ENCODE peak calls at places on chromosomes 5 and 9, in nine cellular contexts. W, D, S, V, G, E, P, J and X are unnamed samples.

GRCh38 chr9:117494401-117495130 is 79.7 kb upstream of the ASTN2 start:
- DNase-seq in J (no peak), V (no peak), D (no peak), E (no peak), G (no peak), W (no peak), P (no peak), S (no peak), X (peak; percentile 13)

GRCh38 chr5:151141535-151141934 is 16.0 kb downstream of the ANXA6 start:
- DNase-seq in W (peak; percentile 24), G (no peak), D (no peak), V (no peak), P (no peak), E (no peak), S (peak; percentile 64), J (no peak), X (peak; percentile 39)

GRCh38 chr5:56588636-56589485 is 226.5 kb upstream of the MAP3K1 start:
- DNase-seq in W (peak; percentile 29), S (peak; percentile 86), P (no peak), E (no peak), V (no peak), G (no peak), D (no peak), J (peak; percentile 53), X (no peak)

GRCh38 chr9:133935328-133936040 is 56.6 kb downstream of the VAV2 start:
- DNase-seq in S (peak; percentile 84), J (peak; percentile 57), V (no peak), P (no peak), G (no peak), D (no peak), E (no peak), W (peak; percentile 63), X (peak; percentile 88)

GRCh38 chr9:131216806-131217205 is 59.5 kb downstream of the FAM78A start:
- DNase-seq in D (no peak), W (no peak), G (no peak), E (no peak), P (no peak), S (no peak), V (no peak), J (no peak), X (no peak)

GRCh38 chr5:10645146-10645545 is 81.3 kb downstream of the ANKRD33B start:
- DNase-seq in D (no peak), V (no peak), W (no peak), G (no peak), S (no peak), E (no peak), J (no peak), P (no peak), X (no peak)

GRCh38 chr9:69535911-69536310 is 136.3 kb downstream of the APBA1 start:
- DNase-seq in J (no peak), W (no peak), P (no peak), G (no peak), V (no peak), S (no peak), E (no peak), D (no peak), X (no peak)

GRCh38 chr5:41414598-41414997 is 95.8 kb downstream of the PLCXD3 start:
- DNase-seq in W (no peak), G (no peak), D (peak; percentile 80), P (peak; percentile 89), S (no peak), V (no peak), E (peak; percentile 67), J (peak; percentile 30), X (peak; percentile 88)

GRCh38 chr5:132417889-132418432 is 48.5 kb downstream of the SLC22A5 start:
- DNase-seq in D (no peak), S (no peak), J (no peak), G (no peak), P (no peak), W (no peak), E (no peak), V (no peak), X (no peak)

GRCh38 chr9:133352635-133353340 is 3.5 kb downstream of the SURF1 start:
- DNase-seq in V (no peak), E (no peak), S (no peak), G (peak; percentile 14), D (no peak), J (no peak), W (no peak), P (no peak), X (no peak)

GRCh38 chr9:7273575-7273974 is 515.8 kb downstream of the KDM4C start:
- DNase-seq in S (peak; percentile 32), E (no peak), W (no peak), D (peak; percentile 29), V (no peak), P (no peak), G (peak; percentile 27), J (no peak), X (no peak)

GRCh38 chr9:92483896-92484545 is 1.7 kb upstream of the ASPN start:
- DNase-seq in V (no peak), S (no peak), P (peak; percentile 37), G (peak; percentile 54), J (no peak), W (no peak), E (no peak), D (no peak), X (peak; percentile 31)

GRCh38 chr9:92481029-92481633 is 1.2 kb downstream of the ASPN start:
- DNase-seq in J (no peak), P (peak; percentile 71), D (no peak), S (no peak), G (peak; percentile 23), E (no peak), W (no peak), V (no peak), X (peak; percentile 27)

GRCh38 chr9:92482336-92482735 is at the start of gene ASPN:
- DNase-seq in P (no peak), G (peak; percentile 27), W (no peak), S (no peak), E (no peak), J (no peak), V (no peak), D (no peak), X (peak; percentile 58)

GRCh38 chr9:92476962-92477361 is 5.3 kb downstream of the ASPN start:
- DNase-seq in W (no peak), J (no peak), D (no peak), V (no peak), P (no peak), G (no peak), E (no peak), S (no peak), X (no peak)

DNA sequence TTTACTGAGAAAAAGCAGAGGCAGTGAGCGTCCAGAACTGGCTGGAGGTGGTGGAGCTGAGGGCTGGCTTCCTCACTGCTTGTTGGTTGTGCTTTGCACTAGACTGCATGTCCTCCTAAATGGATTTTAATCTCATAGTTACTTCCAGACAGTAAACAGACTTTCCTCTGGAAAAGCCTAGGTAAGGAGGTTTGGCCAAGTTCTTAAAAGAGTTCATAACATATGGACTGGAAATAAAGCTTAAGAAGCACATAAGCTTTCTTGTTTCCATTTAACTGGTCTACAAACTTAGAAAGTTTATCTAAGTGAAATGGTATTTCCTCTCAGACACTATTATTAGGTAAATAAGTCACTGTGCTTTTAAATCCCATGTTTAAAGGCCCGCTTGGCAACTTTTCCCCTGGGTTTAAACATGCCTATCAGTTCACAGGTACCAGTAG is 2.0 kb downstream of the ASPN start:
- DNase-seq in D (no peak), W (no peak), P (no peak), J (no peak), S (no peak), G (peak; percentile 11), E (no peak), V (peak; percentile 39), X (peak; percentile 51)
- H3K4me3 ChIP-seq in D (no peak overlapping the region), W (no peak overlapping the region), P (no peak overlapping the region), J (no peak overlapping the region), S (peak overlapping the region; percentile 51), G (no peak overlapping the region), E (no peak overlapping the region), V (no peak overlapping the region), X (no peak overlapping the region)

GRCh38 chr9:79542735-79543504 is 28.8 kb upstream of the TLE4 start:
- DNase-seq in D (no peak), P (no peak), S (no peak), V (no peak), E (no peak), G (no peak), J (no peak), W (no peak), X (no peak)
- TF ChIP-seq CTCF in D (no peak), P (no peak), S (no peak), V (no peak), E (no peak), G (no peak), J (no peak), W (no peak), X (no peak)

DNA sequence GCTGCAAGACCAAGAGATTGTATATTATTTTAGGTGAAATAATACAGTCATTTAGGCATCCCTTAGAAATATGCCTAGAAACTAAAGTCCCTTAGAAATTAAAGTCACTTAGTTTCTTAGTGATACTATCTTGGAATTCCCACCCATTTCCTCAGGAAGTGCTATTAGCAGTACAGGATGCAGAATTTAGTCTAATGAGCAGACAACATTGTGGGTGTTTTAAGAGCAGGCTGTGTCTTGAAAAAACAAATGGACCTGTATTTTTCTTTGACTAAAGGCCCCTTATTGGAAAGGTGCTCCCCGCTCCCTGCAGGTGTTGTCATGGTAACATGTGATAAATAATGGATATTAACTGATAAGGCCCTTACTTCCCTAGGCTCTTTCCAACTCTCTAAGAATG is 38.8 kb upstream of the STARD4 start:
- DNase-seq in S (no peak), E (no peak), P (no peak), J (no peak), D (no peak), G (peak; percentile 27), V (no peak), W (no peak), X (no peak)
- H3K4me3 ChIP-seq in S (no peak overlapping the region), E (no peak overlapping the region), P (no peak overlapping the region), J (no peak overlapping the region), D (no peak overlapping the region), G (no peak overlapping the region), V (no peak overlapping the region), W (no peak overlapping the region), X (no peak overlapping the region)

GRCh38 chr5:40167283-40167682 is 512.4 kb upstream of the PTGER4 start:
- DNase-seq in G (no peak), V (no peak), J (no peak), P (no peak), S (no peak), E (no peak), D (no peak), W (no peak), X (no peak)

GRCh38 chr5:40166757-40167156 is 513.0 kb upstream of the PTGER4 start:
- DNase-seq in G (no peak), D (no peak), E (no peak), W (no peak), S (no peak), V (no peak), J (no peak), P (no peak), X (peak; percentile 8)

GRCh38 chr5:40165106-40165788 is 514.5 kb upstream of the PTGER4 start:
- DNase-seq in P (no peak), J (no peak), S (no peak), W (no peak), V (no peak), E (no peak), D (no peak), G (no peak), X (no peak)

GRCh38 chr5:40160435-40160834 is 519.3 kb upstream of the PTGER4 start:
- DNase-seq in G (no peak), E (no peak), S (no peak), D (no peak), P (no peak), W (no peak), J (no peak), V (no peak), X (no peak)

GRCh38 chr5:40165789-40166728 is 513.7 kb upstream of the PTGER4 start:
- DNase-seq in G (peak; percentile 32), P (no peak), V (no peak), E (no peak), S (no peak), J (no peak), D (peak; percentile 15), W (no peak), X (peak; percentile 38)
- TF ChIP-seq CTCF in G (peak; percentile 39), P (peak; percentile 30), V (no peak), E (no peak), S (peak; percentile 29), J (no peak), D (peak; percentile 9), W (no peak), X (peak; percentile 19)